ENCODE peak calls at places on chromosome X, in four cellular contexts. One of them, this sample, is unnamed.

GRCh38 chrX:131728295-131729145 is 184.6 kb downstream of the OR13H1 start:
- DNase-seq in trophoblast cell: peak; percentile 98
- DNase-seq in IMR-90: peak; percentile 86
- DNase-seq in mesendoderm: no peak
- DNase-seq in this sample: no peak

GRCh38 chrX:71111141-71111843 is at the start of gene IL2RG:
- DNase-seq in IMR-90: no peak
- DNase-seq in trophoblast cell: no peak
- DNase-seq in mesendoderm: no peak
- DNase-seq in this sample: no peak

GRCh38 chrX:68997911-68998310 is 167.3 kb downstream of the PJA1 start:
- DNase-seq in IMR-90: peak; percentile 83
- DNase-seq in trophoblast cell: no peak
- DNase-seq in mesendoderm: no peak
- DNase-seq in this sample: no peak

GRCh38 chrX:71067079-71067478 is 1.1 kb downstream of the SNX12 start:
- DNase-seq in IMR-90: no peak
- DNase-seq in mesendoderm: no peak
- DNase-seq in trophoblast cell: no peak
- DNase-seq in this sample: no peak

GRCh38 chrX:124018031-124018430 is 56.5 kb downstream of the STAG2 start:
- DNase-seq in mesendoderm: no peak
- DNase-seq in IMR-90: peak; percentile 5
- DNase-seq in trophoblast cell: no peak
- DNase-seq in this sample: no peak

GRCh38 chrX:115350696-115351408 is 61.3 kb downstream of the LUZP4 start:
- DNase-seq in mesendoderm: no peak
- DNase-seq in trophoblast cell: peak; percentile 81
- DNase-seq in IMR-90: no peak
- DNase-seq in this sample: no peak

GRCh38 chrX:44937606-44938005 is 64.6 kb downstream of the KDM6A start:
- DNase-seq in trophoblast cell: no peak
- DNase-seq in IMR-90: no peak
- DNase-seq in mesendoderm: no peak
- DNase-seq in this sample: no peak

GRCh38 chrX:67614414-67614813 is 70.6 kb downstream of the AR start:
- DNase-seq in trophoblast cell: peak; percentile 1
- DNase-seq in mesendoderm: no peak
- DNase-seq in IMR-90: peak; percentile 25
- DNase-seq in this sample: no peak

GRCh38 chrX:47247206-47247998 is 14.6 kb downstream of the USP11 start:
- DNase-seq in trophoblast cell: no peak
- DNase-seq in mesendoderm: no peak
- DNase-seq in IMR-90: peak; percentile 76
- DNase-seq in this sample: no peak

GRCh38 chrX:133085785-133086184 is 11.1 kb downstream of the USP26 start:
- DNase-seq in trophoblast cell: peak; percentile 31
- DNase-seq in mesendoderm: no peak
- DNase-seq in IMR-90: no peak
- DNase-seq in this sample: no peak

GRCh38 chrX:49029876-49030275 is 13.3 kb downstream of the TFE3 start:
- DNase-seq in trophoblast cell: no peak
- DNase-seq in IMR-90: no peak
- DNase-seq in mesendoderm: peak; percentile 73
- DNase-seq in this sample: peak; percentile 88

GRCh38 chrX:132023896-132024386 is 839 bp downstream of the STK26 start:
- DNase-seq in IMR-90: no peak
- DNase-seq in trophoblast cell: peak; percentile 27
- DNase-seq in mesendoderm: peak; percentile 62
- DNase-seq in this sample: peak; percentile 47

GRCh38 chrX:18354369-18355329 is at the start of gene SCML2:
- DNase-seq in mesendoderm: peak; percentile 39
- DNase-seq in IMR-90: peak; percentile 21
- DNase-seq in trophoblast cell: peak; percentile 41
- DNase-seq in this sample: peak; percentile 34

GRCh38 chrX:149937881-149938426 is 337 bp downstream of the EOLA2 start:
- DNase-seq in IMR-90: peak; percentile 0
- DNase-seq in mesendoderm: peak; percentile 11
- DNase-seq in trophoblast cell: no peak
- DNase-seq in this sample: no peak

GRCh38 chrX:57286507-57287251 is at the start of gene FAAH2:
- DNase-seq in trophoblast cell: peak; percentile 82
- DNase-seq in mesendoderm: peak; percentile 69
- DNase-seq in IMR-90: no peak
- DNase-seq in this sample: peak; percentile 66

GRCh38 chrX:21700289-21700688 is 42.2 kb upstream of the KLHL34 start:
- DNase-seq in mesendoderm: no peak
- DNase-seq in IMR-90: no peak
- DNase-seq in trophoblast cell: no peak
- DNase-seq in this sample: no peak

GRCh38 chrX:2371026-2371778 is 129.6 kb downstream of the DHRSX start:
- DNase-seq in mesendoderm: peak; percentile 74
- DNase-seq in trophoblast cell: no peak
- DNase-seq in IMR-90: no peak
- DNase-seq in this sample: peak; percentile 70
- H2AK5ac ChIP-seq in mesendoderm: no peak overlapping the region
- H2AK5ac ChIP-seq in trophoblast cell: no peak overlapping the region
- H2AK5ac ChIP-seq in IMR-90: no peak overlapping the region
- H2AK5ac ChIP-seq in this sample: no peak overlapping the region

DNA sequence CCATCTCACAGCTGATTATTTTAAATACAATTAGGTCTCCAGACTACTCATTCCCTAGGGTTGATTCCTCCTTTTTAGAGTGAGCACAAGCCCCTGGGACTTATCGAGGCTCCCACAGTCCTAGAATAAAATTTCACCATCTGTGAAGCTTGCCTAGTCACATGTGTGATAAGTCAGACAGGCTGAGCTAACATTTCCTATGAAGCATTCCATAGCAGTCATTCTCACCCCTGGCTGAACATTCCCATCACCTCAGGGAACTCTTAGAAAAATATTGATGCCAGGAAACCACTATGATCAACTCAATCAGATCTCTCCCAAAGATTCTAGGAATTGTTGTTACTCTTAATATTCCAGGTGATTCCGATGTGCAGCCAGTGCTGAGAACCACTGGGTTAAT is 37.7 kb downstream of the ARHGEF9 start:
- DNase-seq in mesendoderm: no peak
- DNase-seq in IMR-90: peak; percentile 68
- DNase-seq in trophoblast cell: peak; percentile 32
- DNase-seq in this sample: no peak
- H3K9ac ChIP-seq in mesendoderm: no peak overlapping the region
- H3K9ac ChIP-seq in IMR-90: no peak overlapping the region
- H3K9ac ChIP-seq in trophoblast cell: no peak overlapping the region
- H3K9ac ChIP-seq in this sample: no peak overlapping the region

GRCh38 chrX:10415704-10416001 is 204.7 kb downstream of the MID1 start:
- DNase-seq in IMR-90: peak; percentile 51
- DNase-seq in mesendoderm: no peak
- DNase-seq in trophoblast cell: peak; percentile 22
- DNase-seq in this sample: no peak

GRCh38 chrX:10416424-10416823 is 204.0 kb downstream of the MID1 start:
- DNase-seq in IMR-90: no peak
- DNase-seq in mesendoderm: no peak
- DNase-seq in trophoblast cell: no peak
- DNase-seq in this sample: no peak

GRCh38 chrX:10414106-10414824 is 206.1 kb downstream of the MID1 start:
- DNase-seq in mesendoderm: no peak
- DNase-seq in IMR-90: no peak
- DNase-seq in trophoblast cell: no peak
- DNase-seq in this sample: no peak

DNA sequence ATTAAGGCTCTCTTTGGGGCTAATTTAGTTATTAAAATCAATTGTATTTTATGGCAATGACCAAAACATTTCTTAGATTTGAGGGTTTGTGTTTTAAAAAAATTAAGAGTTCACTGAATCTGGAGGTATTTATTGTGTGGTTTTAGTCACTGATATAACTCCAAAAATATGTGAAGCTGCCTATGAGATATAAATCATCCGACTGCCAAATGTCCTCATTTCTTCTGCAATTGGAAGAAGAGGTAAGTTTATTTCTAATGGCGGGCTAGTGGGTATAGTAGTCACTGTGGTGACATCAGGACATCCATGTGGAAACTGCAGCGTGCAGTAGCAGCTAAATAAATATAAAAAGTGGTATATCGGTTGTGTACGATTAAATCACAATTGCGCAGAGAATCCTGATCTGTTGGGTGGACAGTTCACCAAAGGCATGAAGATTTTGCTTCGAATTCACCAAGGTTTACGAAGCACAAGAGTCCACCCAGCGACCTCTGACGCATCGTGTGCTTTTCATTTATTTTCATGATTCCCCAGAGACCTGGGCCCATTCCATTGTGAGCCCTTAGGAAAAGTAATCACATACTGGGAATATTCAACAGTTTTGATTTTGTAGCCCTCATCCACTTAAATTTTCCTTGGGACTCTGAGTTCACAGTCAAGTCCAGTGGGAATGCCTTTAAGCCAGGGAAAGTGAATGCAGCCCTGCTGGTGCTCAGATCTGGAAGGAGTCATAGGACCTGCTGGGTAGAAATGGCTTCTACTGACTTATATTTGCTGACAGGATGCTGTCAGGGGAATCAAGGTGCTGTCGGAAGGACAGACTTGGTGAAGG is 205.3 kb downstream of the MID1 start:
- DNase-seq in mesendoderm: no peak
- DNase-seq in trophoblast cell: peak; percentile 7
- DNase-seq in IMR-90: peak; percentile 43
- DNase-seq in this sample: no peak
- H2AK5ac ChIP-seq in mesendoderm: no peak overlapping the region
- H2AK5ac ChIP-seq in trophoblast cell: no peak overlapping the region
- H2AK5ac ChIP-seq in IMR-90: no peak overlapping the region
- H2AK5ac ChIP-seq in this sample: no peak overlapping the region

DNA sequence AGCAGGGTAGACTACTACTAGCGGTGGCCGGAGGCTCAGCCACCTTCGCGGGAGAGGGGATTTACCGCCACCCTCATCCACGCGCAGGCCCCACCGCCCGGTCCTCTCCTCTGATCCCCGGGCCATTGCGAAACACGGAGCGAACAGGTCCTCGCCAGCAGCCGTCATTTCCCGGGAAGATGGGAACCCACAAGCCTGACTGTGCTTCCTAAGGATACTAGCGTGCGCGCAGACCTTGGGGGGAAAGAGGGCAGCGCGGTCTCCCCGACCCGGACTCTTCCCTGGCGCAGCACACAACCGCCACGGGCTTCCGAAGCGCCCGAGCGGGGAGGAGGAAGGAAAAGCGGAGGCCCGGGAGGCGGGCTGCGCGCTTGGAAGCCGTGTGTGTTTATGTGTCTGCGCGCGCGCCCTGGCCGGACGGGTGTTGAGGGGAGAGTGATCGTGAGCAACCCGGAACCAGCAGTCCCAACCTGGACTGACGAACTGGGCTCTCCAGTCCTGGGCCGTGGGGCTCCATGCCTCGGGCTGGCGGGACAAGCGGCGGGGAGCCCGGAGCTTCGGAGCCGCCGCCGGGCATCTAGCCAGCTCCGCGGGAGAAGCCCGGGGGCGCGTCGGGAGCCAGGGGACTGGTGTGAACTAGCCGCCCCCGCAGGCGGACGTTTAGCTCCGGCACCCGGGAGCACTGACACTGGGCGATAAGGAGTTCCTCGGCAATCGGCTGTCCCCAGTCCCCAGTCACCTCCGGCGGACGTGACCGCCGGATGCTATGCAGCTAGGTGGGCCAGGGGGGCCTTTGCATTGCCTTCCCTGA is 74.6 kb upstream of the BCOR start:
- DNase-seq in mesendoderm: peak; percentile 38
- DNase-seq in trophoblast cell: peak; percentile 60
- DNase-seq in IMR-90: peak; percentile 44
- DNase-seq in this sample: peak; percentile 50
- H3K9ac ChIP-seq in mesendoderm: peak overlapping the region; percentile 47
- H3K9ac ChIP-seq in trophoblast cell: no peak overlapping the region
- H3K9ac ChIP-seq in IMR-90: no peak overlapping the region
- H3K9ac ChIP-seq in this sample: peak overlapping the region; percentile 59

GRCh38 chrX:9888953-9889470 is 78.1 kb upstream of the CLDN34 start:
- DNase-seq in trophoblast cell: peak; percentile 61
- DNase-seq in IMR-90: no peak
- DNase-seq in mesendoderm: no peak
- DNase-seq in this sample: no peak

GRCh38 chrX:9885150-9885549 is 82.0 kb upstream of the CLDN34 start:
- DNase-seq in IMR-90: peak; percentile 71
- DNase-seq in mesendoderm: peak; percentile 73
- DNase-seq in trophoblast cell: peak; percentile 69
- DNase-seq in this sample: peak; percentile 69

GRCh38 chrX:9895225-9895912 is 71.8 kb upstream of the CLDN34 start:
- DNase-seq in IMR-90: no peak
- DNase-seq in mesendoderm: no peak
- DNase-seq in trophoblast cell: no peak
- DNase-seq in this sample: no peak

GRCh38 chrX:9890541-9891200 is 76.5 kb upstream of the CLDN34 start:
- DNase-seq in trophoblast cell: no peak
- DNase-seq in IMR-90: no peak
- DNase-seq in mesendoderm: no peak
- DNase-seq in this sample: no peak
- H2AK5ac ChIP-seq in trophoblast cell: no peak overlapping the region
- H2AK5ac ChIP-seq in IMR-90: peak overlapping the region; percentile 16
- H2AK5ac ChIP-seq in mesendoderm: no peak overlapping the region
- H2AK5ac ChIP-seq in this sample: no peak overlapping the region

DNA sequence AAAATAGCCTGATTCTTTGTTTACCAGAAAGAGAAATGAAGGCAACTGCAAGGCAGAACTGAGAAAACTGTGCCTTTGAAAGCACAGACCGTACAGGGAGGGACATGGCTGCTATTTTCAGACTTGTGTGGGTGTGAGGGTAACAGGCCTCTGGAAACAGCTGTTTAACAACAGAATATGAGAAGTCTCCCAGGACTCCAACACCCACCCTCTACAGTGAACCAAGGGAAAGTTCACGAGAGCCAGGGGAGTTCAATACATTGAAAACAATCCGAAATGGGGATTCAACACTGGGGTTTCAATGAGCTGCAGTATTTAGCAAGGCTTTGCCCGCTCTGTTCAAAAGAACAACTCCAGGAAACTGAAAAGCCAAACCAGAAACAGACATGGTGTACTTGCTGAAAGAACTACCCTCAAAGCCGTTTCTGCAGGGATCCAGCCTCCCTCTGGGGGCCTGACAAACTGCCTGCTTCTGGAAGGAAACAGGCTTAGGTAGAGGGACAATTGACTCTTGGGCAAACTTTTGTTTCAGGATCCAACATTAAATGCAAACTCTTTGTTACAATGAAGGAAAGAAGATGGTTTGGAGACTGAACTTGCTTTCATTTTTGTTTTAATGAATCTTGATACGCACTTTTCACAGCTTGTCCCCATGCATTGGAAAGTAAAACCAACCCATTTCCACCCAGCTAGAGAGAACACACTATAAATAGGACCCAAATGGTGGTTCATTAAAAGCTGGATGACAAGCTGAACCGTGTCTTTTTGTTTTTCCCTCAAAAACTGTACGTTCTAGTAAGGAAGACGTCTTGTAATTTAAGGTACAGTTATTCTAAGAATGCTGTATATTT is 95.5 kb upstream of the EGFL6 start:
- DNase-seq in trophoblast cell: no peak
- DNase-seq in IMR-90: peak; percentile 40
- DNase-seq in mesendoderm: no peak
- DNase-seq in this sample: no peak
- H3K9ac ChIP-seq in trophoblast cell: no peak overlapping the region
- H3K9ac ChIP-seq in IMR-90: peak overlapping the region; percentile 38
- H3K9ac ChIP-seq in mesendoderm: no peak overlapping the region
- H3K9ac ChIP-seq in this sample: no peak overlapping the region